ENCODE peak calls at places on chromosome 7, in four cellular contexts. H, U, F and K are unnamed samples.

GRCh38 chr7:100603697-100604077 is 1.5 kb downstream of the PCOLCE start:
- DNase-seq in H (no peak), F (no peak), U (no peak), K (no peak)

GRCh38 chr7:10429031-10429430 is 544.6 kb upstream of the PHF14 start:
- DNase-seq in F (no peak), H (no peak), U (no peak), K (no peak)

GRCh38 chr7:7746419-7746818 is 28.0 kb upstream of the RPA3 start:
- DNase-seq in H (no peak), U (no peak), F (no peak), K (no peak)

GRCh38 chr7:28078036-28078901 is 102.3 kb downstream of the JAZF1 start:
- DNase-seq in F (peak; percentile 16), H (peak; percentile 40), U (peak; percentile 33), K (no peak)

GRCh38 chr7:82247814-82248433 is 195.7 kb downstream of the CACNA2D1 start:
- DNase-seq in H (no peak), F (peak; percentile 8), U (no peak), K (no peak)

GRCh38 chr7:145957160-145957890 is 159.3 kb upstream of the CNTNAP2 start:
- DNase-seq in U (no peak), F (no peak), H (no peak), K (no peak)

GRCh38 chr7:49295136-49295535 is 370.8 kb downstream of the CDC14C start:
- DNase-seq in H (no peak), U (no peak), F (no peak), K (no peak)

GRCh38 chr7:36015733-36016132 is 137.3 kb upstream of the EEPD1 start:
- DNase-seq in H (no peak), F (no peak), U (no peak), K (no peak)

GRCh38 chr7:43648725-43649406 is 66.0 kb downstream of the STK17A start:
- DNase-seq in F (no peak), H (no peak), U (no peak), K (no peak)

GRCh38 chr7:29989257-29989995 is at the start of gene SCRN1:
- DNase-seq in H (no peak), F (no peak), U (peak; percentile 60), K (peak; percentile 70)

GRCh38 chr7:102072003-102072402 is 214.7 kb upstream of the SH2B2 start:
- DNase-seq in H (no peak), U (no peak), F (no peak), K (no peak)

GRCh38 chr7:3092468-3092867 is 48.8 kb upstream of the CARD11 start:
- DNase-seq in H (no peak), U (no peak), F (no peak), K (no peak)

GRCh38 chr7:129375221-129375938 is 58.9 kb upstream of the STRIP2 start:
- DNase-seq in H (no peak), U (peak; percentile 40), F (no peak), K (no peak)

GRCh38 chr7:6243168-6243567 is 29.3 kb downstream of the CYTH3 start:
- DNase-seq in U (no peak), H (no peak), F (no peak), K (no peak)

GRCh38 chr7:2523461-2523905 is 3.9 kb downstream of the LFNG start:
- DNase-seq in F (no peak), H (no peak), U (peak; percentile 60), K (no peak)

GRCh38 chr7:24732646-24733413 is 24.4 kb downstream of the GSDME start:
- DNase-seq in H (no peak), F (no peak), U (no peak), K (no peak)

GRCh38 chr7:81482600-81483186 is 287.2 kb downstream of the HGF start:
- DNase-seq in U (no peak), H (peak; percentile 15), F (peak; percentile 23), K (no peak)

GRCh38 chr7:17674166-17674955 is 265.9 kb downstream of the SNX13 start:
- DNase-seq in H (no peak), U (no peak), F (no peak), K (no peak)

GRCh38 chr7:3065724-3066143 is 22.1 kb upstream of the CARD11 start:
- DNase-seq in U (peak; percentile 81), H (peak; percentile 79), F (peak; percentile 59), K (peak; percentile 89)

GRCh38 chr7:36638586-36639265 is 85.6 kb downstream of the AOAH start:
- DNase-seq in F (no peak), U (no peak), H (no peak), K (no peak)

GRCh38 chr7:91657386-91658120 is 222.9 kb downstream of the MTERF1 start:
- DNase-seq in U (no peak), F (no peak), H (no peak), K (no peak)

GRCh38 chr7:157482011-157482410 is 145.2 kb downstream of the DNAJB6 start:
- DNase-seq in H (no peak), U (no peak), F (no peak), K (no peak)

GRCh38 chr7:826230-826905 is 5.9 kb upstream of the SUN1 start:
- DNase-seq in U (no peak), H (no peak), F (no peak), K (no peak)

GRCh38 chr7:152522551-152522950 is 86.7 kb upstream of the KMT2C start:
- DNase-seq in U (no peak), H (no peak), F (no peak), K (no peak)

GRCh38 chr7:149669121-149669818 is 104.1 kb downstream of the ZNF467 start:
- DNase-seq in F (peak; percentile 51), U (no peak), H (no peak), K (no peak)

GRCh38 chr7:128112781-128113221 is 81.6 kb upstream of the LRRC4 start:
- DNase-seq in F (no peak), U (no peak), H (no peak), K (no peak)

GRCh38 chr7:2198206-2198605 is 34.5 kb downstream of the MAD1L1 start:
- DNase-seq in F (no peak), U (no peak), H (no peak), K (no peak)

GRCh38 chr7:24812313-24812945 is 55.2 kb upstream of the GSDME start:
- DNase-seq in F (no peak), U (peak; percentile 63), H (peak; percentile 66), K (peak; percentile 72)

GRCh38 chr7:142319970-142320369 is 62.1 kb upstream of the PRSS58 start:
- DNase-seq in U (peak; percentile 70), H (peak; percentile 26), F (no peak), K (no peak)

GRCh38 chr7:43844257-43844656 is 25.1 kb downstream of the MRPS24 start:
- DNase-seq in U (no peak), F (no peak), H (no peak), K (no peak)

DNA sequence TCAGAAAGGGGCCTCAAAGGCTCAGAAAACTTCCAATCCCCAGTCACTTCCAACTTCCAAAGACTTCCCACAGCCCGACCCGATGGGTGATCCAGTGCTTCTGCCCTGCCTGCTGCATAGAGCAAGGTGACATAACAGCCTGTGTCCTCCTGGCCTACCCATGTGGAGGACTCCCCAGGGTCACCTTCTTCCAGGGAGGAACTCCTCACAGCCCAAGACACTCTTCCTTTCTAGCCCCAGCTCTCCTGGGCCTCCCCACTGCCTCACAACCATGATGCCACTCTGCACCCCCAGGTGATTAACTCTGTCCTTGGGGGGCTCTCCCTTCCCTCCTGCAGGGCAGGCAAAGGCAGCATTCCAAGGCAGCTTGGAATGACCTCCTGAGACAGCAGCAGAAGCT is 158.4 kb upstream of the PDE1C start:
- DNase-seq in H (no peak), F (no peak), U (no peak), K (no peak)
- TF ChIP-seq ATF3 in H (no peak), F (no peak), U (no peak), K (no peak)

DNA sequence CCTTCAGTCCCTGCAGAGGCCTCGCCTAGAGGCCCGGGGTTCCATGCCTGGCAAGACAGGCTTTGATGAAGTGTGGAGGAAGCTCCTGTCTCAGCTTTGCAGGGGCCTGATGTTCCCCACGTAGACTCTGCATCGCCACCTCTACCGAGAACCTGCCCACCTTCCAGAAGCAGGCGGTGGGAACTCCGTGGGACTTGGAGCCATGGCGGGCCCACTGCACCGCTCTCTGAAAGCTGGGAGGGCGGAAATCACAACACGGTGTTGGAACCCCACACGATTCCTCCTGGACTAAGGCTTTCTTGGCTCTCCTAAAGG is 79.9 kb downstream of the VIPR2 start:
- DNase-seq in U (no peak), H (no peak), F (no peak), K (no peak)
- TF ChIP-seq ATF3 in U (no peak), H (no peak), F (no peak), K (no peak)

GRCh38 chr7:155699180-155699579 is 54.7 kb downstream of the RBM33 start:
- DNase-seq in U (no peak), H (no peak), F (no peak), K (no peak)

GRCh38 chr7:155701972-155702544 is 57.6 kb downstream of the RBM33 start:
- DNase-seq in H (no peak), F (no peak), U (no peak), K (no peak)

GRCh38 chr7:155700847-155701246 is 56.4 kb downstream of the RBM33 start:
- DNase-seq in F (no peak), U (no peak), H (no peak), K (no peak)

GRCh38 chr7:155705656-155706360 is 61.3 kb downstream of the RBM33 start:
- DNase-seq in H (no peak), U (no peak), F (no peak), K (no peak)

GRCh38 chr7:155702616-155703015 is 58.2 kb downstream of the RBM33 start:
- DNase-seq in U (no peak), F (no peak), H (no peak), K (no peak)
- TF ChIP-seq ATF3 in U (no peak), F (no peak), H (no peak), K (no peak)

GRCh38 chr7:47347986-47348385 is 233.9 kb downstream of the TNS3 start:
- DNase-seq in U (no peak), F (no peak), H (no peak), K (no peak)

GRCh38 chr7:47344171-47344955 is 237.5 kb downstream of the TNS3 start:
- DNase-seq in H (no peak), U (no peak), F (no peak), K (no peak)

GRCh38 chr7:47347346-47347745 is 234.6 kb downstream of the TNS3 start:
- DNase-seq in F (no peak), U (no peak), H (no peak), K (no peak)

GRCh38 chr7:47346378-47346914 is 235.5 kb downstream of the TNS3 start:
- DNase-seq in H (no peak), U (no peak), F (no peak), K (no peak)

GRCh38 chr7:47345754-47346377 is 236.0 kb downstream of the TNS3 start:
- DNase-seq in U (no peak), H (no peak), F (no peak), K (no peak)
- TF ChIP-seq ATF3 in U (no peak), H (no peak), F (no peak), K (no peak)

DNA sequence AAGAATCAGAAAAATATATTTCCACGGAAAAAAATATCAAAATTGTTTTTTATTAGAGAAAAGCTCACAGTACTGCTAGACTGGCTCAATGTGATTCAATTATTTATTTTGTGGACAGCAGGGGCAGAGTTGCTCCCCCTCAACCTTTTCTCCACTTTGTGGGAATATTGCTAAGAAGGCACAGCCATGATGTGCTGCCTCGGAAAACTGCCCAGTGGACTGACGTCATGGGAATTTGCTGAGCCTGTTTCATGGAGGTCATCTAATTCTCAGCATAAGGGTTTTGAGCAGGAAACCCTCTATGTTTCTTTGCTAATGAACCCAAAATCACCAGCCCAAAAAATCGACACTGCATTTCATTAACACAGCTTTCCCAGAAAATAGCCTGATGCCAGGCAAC is 228.8 kb upstream of the FAM3C start:
- DNase-seq in H (no peak), U (no peak), F (no peak), K (no peak)
- TF ChIP-seq ATF3 in H (no peak), U (no peak), F (no peak), K (no peak)

GRCh38 chr7:115827305-115828045 is 203.1 kb downstream of the TFEC start:
- DNase-seq in U (no peak), F (no peak), H (no peak), K (no peak)
- TF ChIP-seq ATF3 in U (no peak), F (no peak), H (no peak), K (no peak)